ENCODE peak calls at places on chromosomes 12 and 14, in ten cellular contexts. Z, I, M, T, J, O, R, D, Q and K are unnamed samples.

GRCh38 chr12:123991402-123991951 is 18.5 kb downstream of the ZNF664 start:
- DNase-seq in Z (no peak), I (no peak), M (no peak), T (no peak), J (no peak), O (no peak), R (peak), D (no peak), Q (no peak), K (no peak)

GRCh38 chr12:93784339-93785086 is 107.3 kb downstream of the CRADD start:
- DNase-seq in Z (peak), I (no peak), M (peak), T (peak), J (no peak), O (peak), R (peak), D (no peak), Q (peak), K (no peak)

GRCh38 chr14:51453869-51454268 is 197.8 kb upstream of the FRMD6 start:
- DNase-seq in Z (no peak), I (peak), M (no peak), T (no peak), J (no peak), O (no peak), R (no peak), D (no peak), Q (peak), K (no peak)

GRCh38 chr14:20356422-20356821 is 13.0 kb downstream of the PARP2 start:
- DNase-seq in Z (no peak), I (no peak), M (no peak), T (no peak), J (no peak), O (no peak), R (no peak), D (no peak), Q (no peak), K (no peak)

GRCh38 chr14:100033347-100034052 is 31.7 kb upstream of the EVL start:
- DNase-seq in Z (no peak), I (no peak), M (no peak), T (no peak), J (no peak), O (no peak), R (no peak), D (no peak), Q (no peak), K (no peak)

GRCh38 chr12:14367097-14367661 is 1.7 kb downstream of the ATF7IP start:
- DNase-seq in Z (peak), I (no peak), M (no peak), T (peak), J (no peak), O (no peak), R (peak), D (no peak), Q (peak), K (no peak)

GRCh38 chr12:40793471-40793870 is 101.2 kb downstream of the CNTN1 start:
- DNase-seq in Z (no peak), I (no peak), M (no peak), T (no peak), J (no peak), O (no peak), R (no peak), D (no peak), Q (no peak), K (no peak)

GRCh38 chr12:2284857-2285256 is 232.1 kb downstream of the CACNA1C start:
- DNase-seq in Z (peak), I (peak), M (peak), T (peak), J (peak), O (peak), R (peak), D (peak), Q (peak), K (peak)

GRCh38 chr14:97107070-97107469 is 309.9 kb downstream of the VRK1 start:
- DNase-seq in Z (no peak), I (no peak), M (no peak), T (no peak), J (peak), O (peak), R (peak), D (no peak), Q (no peak), K (no peak)

GRCh38 chr14:24032727-24033418 is 18.9 kb upstream of the CARMIL3 start:
- DNase-seq in Z (no peak), I (no peak), M (no peak), T (no peak), J (peak), O (no peak), R (peak), D (no peak), Q (no peak), K (no peak)

GRCh38 chr12:27014859-27015729 is 910 bp upstream of the TM7SF3 start:
- DNase-seq in Z (no peak), I (no peak), M (no peak), T (no peak), J (no peak), O (no peak), R (no peak), D (no peak), Q (no peak), K (no peak)

GRCh38 chr14:104634886-104635570 is 30.5 kb upstream of the TMEM179 start:
- DNase-seq in Z (no peak), I (no peak), M (no peak), T (no peak), J (no peak), O (no peak), R (no peak), D (no peak), Q (no peak), K (no peak)

GRCh38 chr12:95096852-95097251 is 23.4 kb upstream of the NR2C1 start:
- DNase-seq in Z (no peak), I (no peak), M (no peak), T (no peak), J (no peak), O (no peak), R (no peak), D (no peak), Q (no peak), K (no peak)

GRCh38 chr12:88057994-88058718 is 29.0 kb upstream of the C12orf50 start:
- DNase-seq in Z (no peak), I (no peak), M (no peak), T (no peak), J (no peak), O (no peak), R (no peak), D (no peak), Q (no peak), K (no peak)